ENCODE peak calls at places on chromosomes 6 and 20, in nine cellular contexts. P is Peyer's patch, K is ovary, J is sigmoid colon, Z is transverse colon, L is HCT116, C is body of pancreas, Q is right lobe of liver, X is endothelial cell of umbilical vein. E is an unnamed sample.

GRCh38 chr6:168355716-168356522 is 36.3 kb upstream of the DACT2 start:
- DNase-seq in Z (peak; percentile 68), Q (peak; percentile 75), J (peak; percentile 74), C (peak; percentile 74), K (no peak), L (peak; percentile 10), P (peak; percentile 72), X (no peak), E (no peak)

GRCh38 chr6:22113046-22113766 is 183.6 kb downstream of the PRL start:
- DNase-seq in C (peak; percentile 11), L (peak; percentile 18), P (no peak), X (peak; percentile 98), J (peak; percentile 67), Z (no peak), Q (no peak), K (peak; percentile 79), E (peak; percentile 15)

GRCh38 chr20:62004614-62005013 is 61.1 kb downstream of the TAF4 start:
- DNase-seq in K (no peak), C (no peak), J (no peak), P (no peak), L (no peak), X (no peak), Q (no peak), Z (no peak), E (no peak)

GRCh38 chr20:9059931-9060330 is 9.0 kb upstream of the PLCB4 start:
- DNase-seq in L (no peak), Z (no peak), P (no peak), Q (no peak), C (no peak), X (no peak), J (no peak), K (no peak), E (no peak)

GRCh38 chr6:74749211-74750142 is 456.4 kb downstream of the COL12A1 start:
- DNase-seq in C (no peak), J (no peak), L (no peak), P (no peak), K (no peak), Q (no peak), Z (no peak), X (peak; percentile 58), E (no peak)

GRCh38 chr20:22921595-22922421 is 113.3 kb upstream of the SSTR4 start:
- DNase-seq in J (no peak), Z (no peak), L (no peak), P (no peak), C (no peak), Q (no peak), X (peak; percentile 56), K (no peak), E (no peak)

GRCh38 chr6:92196320-92196719 is 1223.0 kb downstream of the EPHA7 start:
- DNase-seq in Q (no peak), C (no peak), X (no peak), J (no peak), Z (no peak), K (no peak), L (no peak), P (no peak), E (no peak)

GRCh38 chr20:33217052-33217451 is at the start of gene BPIFA3:
- DNase-seq in P (no peak), K (no peak), X (no peak), C (no peak), J (no peak), Z (no peak), L (no peak), Q (no peak), E (no peak)

GRCh38 chr6:41040101-41040910 is 1.3 kb upstream of the UNC5CL start:
- DNase-seq in X (no peak), L (no peak), J (no peak), Q (peak; percentile 84), P (peak; percentile 87), C (peak; percentile 78), K (no peak), Z (peak; percentile 66), E (peak; percentile 50)

GRCh38 chr6:37319856-37320255 is 33.9 kb upstream of the RNF8 start:
- DNase-seq in X (no peak), J (no peak), Q (no peak), P (no peak), L (no peak), C (no peak), Z (no peak), K (no peak), E (no peak)

GRCh38 chr20:8129211-8129986 is 2.7 kb upstream of the PLCB1 start:
- DNase-seq in Z (no peak), L (no peak), X (no peak), P (no peak), C (no peak), Q (no peak), K (no peak), J (peak; percentile 78), E (no peak)

GRCh38 chr6:26159417-26160273 is 72.4 kb downstream of the HFE start:
- DNase-seq in J (no peak), L (no peak), Q (no peak), C (no peak), Z (no peak), K (no peak), X (peak; percentile 42), P (no peak), E (no peak)

GRCh38 chr20:41276317-41276751 is 41.2 kb downstream of the ZHX3 start:
- DNase-seq in P (no peak), Q (no peak), K (peak; percentile 31), X (no peak), J (no peak), C (no peak), Z (no peak), L (no peak), E (no peak)

GRCh38 chr6:92122746-92123145 is 1296.6 kb downstream of the EPHA7 start:
- DNase-seq in K (no peak), P (no peak), X (peak; percentile 44), J (no peak), C (no peak), Z (no peak), Q (no peak), L (no peak), E (no peak)

GRCh38 chr6:36660771-36661471 is 17.6 kb upstream of the CDKN1A start:
- DNase-seq in K (peak; percentile 83), P (peak; percentile 74), Z (peak; percentile 63), C (peak; percentile 65), X (peak; percentile 30), Q (peak; percentile 85), L (no peak), J (peak; percentile 84), E (peak; percentile 55)

GRCh38 chr20:5714261-5715041 is 35.8 kb upstream of the SHLD1 start:
- DNase-seq in Q (no peak), Z (no peak), X (peak; percentile 77), P (peak; percentile 70), K (no peak), L (no peak), C (no peak), J (no peak), E (no peak)

GRCh38 chr6:134288538-134289203 is 29.2 kb downstream of the SGK1 start:
- DNase-seq in P (no peak), J (no peak), K (no peak), L (no peak), X (peak; percentile 74), Z (no peak), C (no peak), Q (no peak), E (no peak)

DNA sequence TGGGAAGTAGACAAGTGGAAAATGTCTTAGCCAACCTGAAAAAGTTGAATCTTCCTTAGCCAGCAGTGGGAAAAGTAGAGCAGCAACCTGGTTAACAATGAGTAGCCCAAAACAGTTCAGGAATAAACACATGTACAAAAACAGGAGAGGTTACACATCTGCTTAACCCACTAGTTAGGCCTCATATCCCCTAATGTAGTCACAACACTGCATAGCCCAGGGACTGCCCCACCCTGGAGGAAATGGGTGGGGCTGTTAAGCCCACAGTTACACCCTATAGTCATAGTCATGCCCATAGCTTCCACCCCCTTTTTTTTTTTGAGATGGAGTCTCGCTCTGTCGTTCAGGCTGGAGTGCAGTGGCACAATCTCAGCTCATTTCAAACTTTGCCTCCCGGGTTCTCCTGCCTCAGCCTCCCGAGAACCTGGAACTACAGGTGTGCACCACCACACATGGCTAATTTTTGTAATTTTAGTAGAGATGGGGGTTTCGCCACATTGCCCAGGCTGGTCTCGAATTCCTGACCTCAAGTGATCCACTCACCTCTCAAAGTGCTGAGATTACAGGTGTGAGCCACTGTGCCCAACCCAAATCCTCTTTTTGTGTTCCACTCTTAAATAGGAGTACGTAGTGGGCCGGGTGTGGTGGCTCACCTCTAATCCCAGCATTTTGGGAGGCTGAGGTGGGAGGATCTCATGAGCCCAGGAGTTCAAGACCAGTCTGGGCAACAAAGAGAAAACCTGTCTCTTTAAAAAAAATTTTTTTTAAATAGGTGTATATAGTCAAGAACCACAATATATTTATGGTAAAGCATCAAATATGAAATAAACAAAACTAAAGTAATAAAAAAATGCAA is 24.5 kb downstream of the ILRUN start:
- DNase-seq in C (no peak), P (peak; percentile 88), X (peak; percentile 27), Z (peak; percentile 68), L (no peak), K (no peak), J (no peak), Q (no peak), E (no peak)
- H3K27ac ChIP-seq in C (no peak overlapping the region), P (peak overlapping the region; percentile 50), X (no peak overlapping the region), Z (peak overlapping the region; percentile 49), L (no peak overlapping the region), K (no peak overlapping the region), J (peak overlapping the region; percentile 35), Q (peak overlapping the region; percentile 56), E (peak overlapping the region; percentile 48)

GRCh38 chr6:42563697-42564495 is at the start of gene UBR2:
- DNase-seq in J (peak; percentile 99), C (peak; percentile 99), L (peak; percentile 98), P (peak; percentile 99), K (peak; percentile 97), Z (peak; percentile 97), Q (peak; percentile 95), X (peak; percentile 98), E (peak; percentile 99)
- TF ChIP-seq POLR2A in J (peak; percentile 81), C (peak; percentile 97), L (peak; percentile 80), P (peak; percentile 97), K (peak; percentile 69), Z (peak; percentile 97), Q (peak; percentile 96), X (peak; percentile 56), E (peak; percentile 94)

DNA sequence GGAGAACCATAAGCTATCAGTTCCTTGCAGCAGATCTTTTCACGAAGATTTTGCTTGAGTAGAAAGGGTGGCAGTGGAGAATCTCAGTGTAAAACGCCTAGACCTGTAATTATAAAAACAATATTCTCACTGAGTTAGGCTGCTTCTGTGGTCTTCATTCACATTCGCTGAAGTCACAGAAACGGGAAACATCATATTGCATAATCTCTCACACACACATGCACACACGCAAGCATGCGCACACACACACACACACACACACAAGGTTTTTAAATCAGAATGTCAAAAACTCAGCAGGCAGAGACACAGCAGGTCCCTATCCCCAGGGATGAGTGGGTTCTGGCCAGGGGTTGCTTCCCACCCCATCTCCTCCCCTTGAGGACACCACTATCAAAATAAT is 175.5 kb downstream of the ATXN1 start:
- DNase-seq in X (no peak), L (no peak), K (no peak), P (no peak), C (peak; percentile 15), Q (no peak), J (no peak), Z (no peak), E (no peak)
- H3K4me3 ChIP-seq in X (no peak overlapping the region), L (no peak overlapping the region), K (no peak overlapping the region), P (peak overlapping the region; percentile 35), C (no peak overlapping the region), Q (peak overlapping the region; percentile 37), J (no peak overlapping the region), Z (no peak overlapping the region), E (peak overlapping the region; percentile 17)

GRCh38 chr6:139764498-139764986 is 390.1 kb upstream of the CITED2 start:
- DNase-seq in Z (no peak), P (no peak), L (peak; percentile 83), J (no peak), Q (no peak), C (no peak), K (peak; percentile 31), X (peak; percentile 91), E (peak; percentile 76)
- H3K27ac ChIP-seq in Z (peak overlapping the region; percentile 78), P (peak overlapping the region; percentile 25), L (peak overlapping the region; percentile 41), J (peak overlapping the region; percentile 71), Q (peak overlapping the region; percentile 59), C (no peak overlapping the region), K (peak overlapping the region; percentile 68), X (peak overlapping the region; percentile 96), E (peak overlapping the region; percentile 93)

E was measured in gastrocnemius medialis.